ENCODE peak calls at places on chromosomes 6 and 20, in five cellular contexts. J is transverse colon, Z is neural crest cell, U is GM06990, L is HFFc6. T is an unnamed sample.

GRCh38 chr6:21265264-21266044 is 328.1 kb upstream of the SOX4 start:
- DNase-seq in J (no peak), Z (no peak), U (no peak), L (peak; percentile 83), T (peak; percentile 29)

GRCh38 chr20:21270806-21271205 is 32.3 kb upstream of the XRN2 start:
- DNase-seq in J (no peak), Z (no peak), U (no peak), L (no peak), T (no peak)

GRCh38 chr6:50816115-50816675 is 2.5 kb upstream of the TFAP2B start:
- DNase-seq in J (peak; percentile 74), Z (peak; percentile 82), U (peak; percentile 35), L (peak; percentile 40), T (peak; percentile 54)

GRCh38 chr20:36082516-36082915 is 72.0 kb upstream of the EPB41L1 start:
- DNase-seq in J (no peak), Z (no peak), U (no peak), L (no peak), T (no peak)

GRCh38 chr6:111985202-111985731 is 68.6 kb upstream of the CCN6 start:
- DNase-seq in J (no peak), Z (no peak), U (no peak), L (peak; percentile 93), T (peak; percentile 92)

GRCh38 chr6:46876126-46876525 is 45.6 kb downstream of the ADGRF5 start:
- DNase-seq in J (no peak), Z (no peak), U (no peak), L (no peak), T (peak; percentile 92)

GRCh38 chr6:137870286-137870685 is 3.2 kb downstream of the TNFAIP3 start:
- DNase-seq in J (no peak), Z (no peak), U (no peak), L (no peak), T (no peak)

GRCh38 chr6:85163553-85163952 is 286.3 kb upstream of the NT5E start:
- DNase-seq in J (no peak), Z (no peak), U (no peak), L (no peak), T (no peak)

GRCh38 chr6:8195040-8195713 is 92.8 kb upstream of the EEF1E1 start:
- DNase-seq in J (no peak), Z (no peak), U (no peak), L (no peak), T (no peak)

GRCh38 chr6:47097092-47097945 is 55.2 kb upstream of the ADGRF1 start:
- DNase-seq in J (peak; percentile 74), Z (peak; percentile 43), U (peak; percentile 28), L (peak; percentile 73), T (peak; percentile 77)

GRCh38 chr6:164453835-164454234 is 855.6 kb downstream of the C6orf118 start:
- DNase-seq in J (no peak), Z (no peak), U (no peak), L (no peak), T (no peak)

GRCh38 chr6:112235956-112236355 is 18.4 kb downstream of the LAMA4 start:
- DNase-seq in J (no peak), Z (no peak), U (no peak), L (peak; percentile 40), T (no peak)

GRCh38 chr6:170207586-170207985 is 83.3 kb downstream of the DLL1 start:
- DNase-seq in J (no peak), Z (no peak), U (no peak), L (no peak), T (no peak)

GRCh38 chr6:23696946-23697345 is 429.1 kb upstream of the NRSN1 start:
- DNase-seq in J (no peak), Z (no peak), U (no peak), L (no peak), T (no peak)

GRCh38 chr6:149563203-149563927 is 2.8 kb upstream of the GINM1 start:
- DNase-seq in J (no peak), Z (no peak), U (no peak), L (peak; percentile 77), T (peak; percentile 84)

GRCh38 chr6:106512958-106513480 is 116.3 kb downstream of the RTN4IP1 start:
- DNase-seq in J (no peak), Z (no peak), U (no peak), L (no peak), T (no peak)

GRCh38 chr20:57062241-57062640 is 204.2 kb downstream of the BMP7 start:
- DNase-seq in J (no peak), Z (no peak), U (no peak), L (no peak), T (no peak)

GRCh38 chr20:2084703-2085102 is 16.9 kb upstream of the STK35 start:
- DNase-seq in J (no peak), Z (no peak), U (no peak), L (no peak), T (no peak)

GRCh38 chr6:130565696-130566095 is 199.9 kb downstream of the TMEM200A start:
- DNase-seq in J (no peak), Z (no peak), U (no peak), L (no peak), T (no peak)

GRCh38 chr6:33683051-33683571 is 28.4 kb downstream of the UQCC2 start:
- DNase-seq in J (no peak), Z (no peak), U (no peak), L (no peak), T (no peak)

GRCh38 chr20:43752561-43753301 is 25.9 kb upstream of the GTSF1L start:
- DNase-seq in J (peak; percentile 62), Z (no peak), U (peak; percentile 78), L (peak; percentile 90), T (no peak)

GRCh38 chr6:11462742-11463414 is 74.7 kb upstream of the TMEM170B start:
- DNase-seq in J (no peak), Z (no peak), U (no peak), L (no peak), T (no peak)

GRCh38 chr20:62921119-62921687 is 5.1 kb downstream of the DIDO1 start:
- DNase-seq in J (peak; percentile 54), Z (peak; percentile 61), U (no peak), L (peak; percentile 57), T (peak; percentile 69)

GRCh38 chr20:52826321-52826720 is 145.8 kb upstream of the TSHZ2 start:
- DNase-seq in J (no peak), Z (no peak), U (no peak), L (no peak), T (no peak)

GRCh38 chr20:2386516-2387179 is 5.9 kb downstream of the TGM6 start:
- DNase-seq in J (no peak), Z (no peak), U (no peak), L (peak; percentile 88), T (peak; percentile 94)

GRCh38 chr20:35776513-35777101 is 4.8 kb downstream of the PHF20 start:
- DNase-seq in J (peak; percentile 50), Z (no peak), U (no peak), L (no peak), T (no peak)

GRCh38 chr6:37354526-37355384 is 972 bp downstream of the RNF8 start:
- DNase-seq in J (peak; percentile 46), Z (no peak), U (peak; percentile 24), L (no peak), T (peak; percentile 57)

GRCh38 chr20:17594443-17594842 is 24.6 kb downstream of the DSTN start:
- DNase-seq in J (no peak), Z (no peak), U (no peak), L (no peak), T (peak; percentile 48)

GRCh38 chr6:44254957-44255808 is 2.1 kb downstream of the SLC35B2 start:
- DNase-seq in J (no peak), Z (no peak), U (peak; percentile 60), L (no peak), T (peak; percentile 20)

DNA sequence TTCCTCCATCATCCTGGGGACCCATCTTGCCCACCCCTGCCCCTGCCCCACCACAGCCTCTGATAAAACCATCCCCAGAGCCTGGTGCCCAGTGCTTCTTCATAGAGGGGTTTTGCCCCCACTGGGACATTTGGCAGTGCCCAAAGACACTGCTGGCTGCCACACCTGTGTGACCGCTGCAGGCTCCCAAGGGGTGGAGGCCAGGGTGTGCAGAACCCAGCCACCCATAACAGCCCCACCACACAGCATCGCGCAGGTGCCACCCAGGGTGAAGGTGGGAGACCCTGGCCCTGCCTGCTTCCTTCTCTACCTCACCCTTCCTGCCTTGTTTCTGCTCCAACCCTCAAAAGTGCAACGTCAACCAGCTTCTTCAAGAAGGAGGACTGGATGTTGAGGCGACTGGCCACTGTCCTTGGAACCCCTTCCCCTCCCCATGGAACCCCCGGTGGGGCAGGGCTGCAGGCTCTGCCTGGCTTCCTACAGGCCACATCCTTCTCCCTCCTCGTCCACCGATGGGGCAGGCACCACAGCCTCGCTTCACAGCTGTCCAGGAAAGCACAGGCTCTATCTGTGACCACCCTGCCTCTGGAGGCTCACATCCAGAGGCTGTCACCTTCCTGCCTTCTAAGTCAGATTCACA is 79.2 kb upstream of the MPC1 start:
- DNase-seq in J (no peak), Z (no peak), U (no peak), L (no peak), T (no peak)
- TF ChIP-seq CTCF in J (no peak), Z (no peak), U (no peak), L (no peak), T (no peak)

DNA sequence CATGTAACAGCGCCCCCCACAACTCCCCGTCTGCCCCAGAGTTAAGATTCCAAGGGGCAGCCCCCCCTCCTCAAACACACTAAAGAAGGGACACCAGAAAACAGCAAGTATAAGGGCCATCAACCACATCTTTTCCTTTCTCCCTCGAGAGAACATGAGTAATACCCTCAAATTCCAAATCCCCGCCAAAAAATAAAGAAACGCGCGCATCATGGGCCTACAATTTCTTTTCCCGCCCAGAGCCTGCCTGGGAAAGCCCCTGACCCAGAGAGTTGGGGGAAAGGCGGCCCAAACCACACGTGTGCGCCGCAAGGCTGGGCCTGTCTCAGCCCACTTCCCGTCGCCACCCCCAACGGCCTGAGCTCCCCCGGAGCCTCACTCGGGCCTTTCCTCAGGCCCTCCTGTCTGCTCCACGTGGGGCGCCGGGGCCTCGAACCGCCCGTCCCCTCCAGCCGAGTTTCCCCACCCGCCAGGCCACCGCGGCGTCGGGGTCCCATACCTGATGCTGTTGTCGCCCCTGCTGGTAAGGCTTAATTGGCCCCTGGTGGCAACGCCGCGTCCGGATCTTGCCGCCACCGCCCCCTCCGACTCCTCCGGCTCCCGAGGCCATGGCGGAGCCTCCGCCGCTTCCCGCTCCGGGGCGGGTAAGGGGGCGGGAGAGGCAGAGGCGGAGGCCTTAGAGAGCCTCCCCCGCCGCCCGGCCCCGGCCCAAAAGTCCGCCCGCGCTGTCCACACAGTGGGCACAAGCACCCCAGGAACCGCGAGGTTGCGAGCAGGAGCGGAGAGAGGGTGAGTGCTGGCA is 746 bp downstream of the NUP153 start:
- DNase-seq in J (peak; percentile 75), Z (peak; percentile 48), U (peak; percentile 91), L (peak; percentile 32), T (peak; percentile 65)
- TF ChIP-seq CTCF in J (no peak), Z (peak; percentile 25), U (peak; percentile 10), L (peak; percentile 31), T (no peak)

DNA sequence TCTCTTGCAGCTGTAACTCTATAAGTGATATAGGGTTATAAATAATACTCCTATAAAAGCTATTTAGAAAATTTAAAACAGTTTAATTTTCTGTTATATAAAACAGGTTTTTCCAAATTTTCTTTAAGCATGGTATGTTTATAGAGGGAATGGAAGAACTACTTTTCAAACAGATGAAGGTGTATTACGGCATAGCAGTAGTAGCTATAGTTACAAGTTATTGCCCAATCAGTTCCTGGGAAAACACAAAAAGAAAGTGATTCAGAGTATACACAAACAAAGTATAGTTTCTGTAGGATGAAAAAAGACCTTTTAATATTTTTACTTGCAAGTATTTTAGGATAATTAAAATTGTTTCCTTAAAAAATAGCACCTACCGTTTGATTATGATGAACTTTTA is 9.8 kb downstream of the SLC17A5 start:
- DNase-seq in J (no peak), Z (no peak), U (no peak), L (no peak), T (no peak)
- TF ChIP-seq CTCF in J (no peak), Z (no peak), U (no peak), L (no peak), T (no peak)

GRCh38 chr6:4018194-4019111 is 60.5 kb downstream of the FAM217A start:
- DNase-seq in J (peak; percentile 96), Z (peak; percentile 92), U (peak; percentile 96), L (peak; percentile 87), T (peak; percentile 92)
- TF ChIP-seq CTCF in J (peak; percentile 29), Z (peak; percentile 61), U (peak; percentile 39), L (peak; percentile 69), T (peak; percentile 43)